ENCODE peak calls at places on chromosomes 2 and 18, in eight cellular contexts. Z, F, N, W, G, C, E and M are unnamed samples.

GRCh38 chr2:115122701-115123100 is 680.3 kb downstream of the DPP10 start:
- DNase-seq in Z (no peak), F (no peak), N (no peak), W (no peak), G (no peak), C (no peak), E (no peak), M (no peak)

GRCh38 chr18:76491801-76492668 is 3.0 kb downstream of the ZNF516 start:
- DNase-seq in Z (no peak), F (peak; percentile 21), N (peak; percentile 45), W (no peak), G (peak; percentile 40), C (peak; percentile 58), E (no peak), M (no peak)

GRCh38 chr2:240800241-240800640 is 19.8 kb downstream of the KIF1A start:
- DNase-seq in Z (no peak), F (no peak), N (no peak), W (peak; percentile 4), G (no peak), C (no peak), E (no peak), M (peak; percentile 76)

GRCh38 chr18:11366410-11366809 is 217.0 kb upstream of the PIEZO2 start:
- DNase-seq in Z (no peak), F (peak; percentile 11), N (no peak), W (no peak), G (peak; percentile 1), C (no peak), E (peak; percentile 45), M (no peak)

GRCh38 chr2:121731366-121731765 is 5.3 kb downstream of the NIFK start:
- DNase-seq in Z (no peak), F (no peak), N (no peak), W (no peak), G (no peak), C (no peak), E (no peak), M (no peak)

GRCh38 chr18:39660141-39660540 is 2094.5 kb upstream of the CELF4 start:
- DNase-seq in Z (no peak), F (peak; percentile 43), N (no peak), W (no peak), G (no peak), C (no peak), E (no peak), M (no peak)

GRCh38 chr2:218259099-218259921 is 1.5 kb upstream of the GPBAR1 start:
- DNase-seq in Z (peak; percentile 83), F (peak; percentile 84), N (no peak), W (peak; percentile 67), G (no peak), C (peak; percentile 24), E (peak; percentile 78), M (peak; percentile 39)

GRCh38 chr2:54722641-54723299 is 692 bp upstream of the EML6 start:
- DNase-seq in Z (no peak), F (peak; percentile 75), N (no peak), W (peak; percentile 74), G (peak; percentile 10), C (peak; percentile 30), E (no peak), M (no peak)

GRCh38 chr2:240933966-240934700 is 28.0 kb downstream of the CROCC2 start:
- DNase-seq in Z (peak; percentile 70), F (no peak), N (no peak), W (no peak), G (no peak), C (no peak), E (no peak), M (peak; percentile 35)

GRCh38 chr18:57705861-57706590 is 84.4 kb upstream of the NARS1 start:
- DNase-seq in Z (no peak), F (no peak), N (no peak), W (no peak), G (no peak), C (no peak), E (no peak), M (no peak)

GRCh38 chr2:241867776-241868420 is 1.6 kb upstream of the RTP5 start:
- DNase-seq in Z (no peak), F (no peak), N (no peak), W (no peak), G (no peak), C (no peak), E (no peak), M (no peak)

GRCh38 chr2:8633735-8634313 is 48.0 kb upstream of the ID2 start:
- DNase-seq in Z (no peak), F (peak; percentile 80), N (no peak), W (peak; percentile 85), G (peak; percentile 97), C (no peak), E (no peak), M (no peak)

GRCh38 chr2:96602330-96602823 is 35.7 kb downstream of the KANSL3 start:
- DNase-seq in Z (no peak), F (no peak), N (no peak), W (no peak), G (peak; percentile 23), C (no peak), E (no peak), M (no peak)

GRCh38 chr2:19256239-19256638 is 102.2 kb downstream of the OSR1 start:
- DNase-seq in Z (no peak), F (peak; percentile 75), N (no peak), W (peak; percentile 90), G (peak; percentile 19), C (no peak), E (no peak), M (no peak)

GRCh38 chr2:241018051-241018891 is 19.9 kb downstream of the SNED1 start:
- DNase-seq in Z (no peak), F (no peak), N (no peak), W (no peak), G (no peak), C (no peak), E (no peak), M (no peak)

GRCh38 chr2:53859354-53860159 is at the start of gene GPR75:
- DNase-seq in Z (peak; percentile 76), F (peak; percentile 19), N (peak; percentile 6), W (peak; percentile 16), G (no peak), C (peak; percentile 81), E (peak; percentile 21), M (peak; percentile 52)

GRCh38 chr2:218679119-218679518 is 7.2 kb downstream of the STK36 start:
- DNase-seq in Z (no peak), F (peak; percentile 34), N (no peak), W (no peak), G (no peak), C (no peak), E (no peak), M (no peak)

GRCh38 chr2:239394346-239394945 is 6.4 kb downstream of the HDAC4 start:
- DNase-seq in Z (no peak), F (no peak), N (no peak), W (no peak), G (no peak), C (no peak), E (no peak), M (no peak)

GRCh38 chr2:42877532-42877931 is 85.1 kb upstream of the HAAO start:
- DNase-seq in Z (no peak), F (no peak), N (no peak), W (no peak), G (no peak), C (no peak), E (no peak), M (no peak)

DNA sequence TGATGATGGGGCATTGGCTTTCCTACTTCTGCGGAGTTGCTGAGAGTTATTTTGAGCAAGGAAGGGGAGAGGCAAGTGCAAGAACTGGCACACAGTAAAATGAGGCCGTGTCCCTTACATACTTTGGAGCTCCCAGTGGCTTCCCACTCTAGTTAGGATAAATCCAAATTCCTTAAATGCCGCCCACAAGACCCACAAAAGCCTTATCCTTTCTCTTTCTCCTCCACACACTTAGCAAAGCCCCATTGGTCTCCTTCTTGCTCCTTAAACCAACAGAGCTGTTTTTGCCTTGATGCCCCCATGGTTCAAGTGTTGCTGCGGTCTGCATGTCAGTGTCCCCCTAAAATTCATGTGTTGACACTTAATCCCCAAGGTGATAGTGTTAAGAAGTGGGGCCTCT is 24.3 kb downstream of the TMEM247 start:
- DNase-seq in Z (no peak), F (no peak), N (no peak), W (no peak), G (no peak), C (no peak), E (no peak), M (no peak)
- TF ChIP-seq CTCF in Z (no peak), F (no peak), N (no peak), W (no peak), G (no peak), C (no peak), E (no peak), M (no peak)

GRCh38 chr2:232132179-232132578 is 170.7 kb downstream of the DIS3L2 start:
- DNase-seq in Z (no peak), F (no peak), N (no peak), W (no peak), G (no peak), C (no peak), E (no peak), M (no peak)

GRCh38 chr2:232134939-232135338 is 173.4 kb downstream of the DIS3L2 start:
- DNase-seq in Z (no peak), F (no peak), N (no peak), W (no peak), G (no peak), C (no peak), E (no peak), M (no peak)

GRCh38 chr2:232129483-232129882 is 168.0 kb downstream of the DIS3L2 start:
- DNase-seq in Z (no peak), F (peak; percentile 11), N (no peak), W (no peak), G (no peak), C (no peak), E (no peak), M (no peak)

GRCh38 chr2:232137346-232137745 is 175.8 kb downstream of the DIS3L2 start:
- DNase-seq in Z (no peak), F (peak; percentile 50), N (no peak), W (no peak), G (no peak), C (no peak), E (no peak), M (no peak)

DNA sequence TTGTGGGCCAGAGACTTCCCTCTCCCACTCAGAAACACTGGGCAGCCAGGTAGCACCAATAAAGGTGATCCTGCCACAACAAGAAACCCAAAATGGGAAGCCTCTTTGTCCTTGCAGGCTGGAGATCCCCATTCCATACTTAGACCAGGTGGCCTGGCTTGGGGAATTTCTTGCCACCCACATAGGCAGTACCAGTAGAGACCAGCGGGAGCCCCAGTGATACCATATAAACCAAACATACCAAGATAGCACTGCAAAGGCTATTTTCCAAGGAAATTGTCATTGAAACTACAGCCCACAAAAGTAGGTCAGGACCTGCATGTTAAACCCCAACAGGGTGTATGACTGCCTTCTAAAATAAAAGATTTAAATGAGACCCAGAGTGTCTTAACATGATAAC is 171.6 kb downstream of the DIS3L2 start:
- DNase-seq in Z (no peak), F (no peak), N (no peak), W (no peak), G (peak; percentile 7), C (peak; percentile 62), E (no peak), M (no peak)
- TF ChIP-seq CTCF in Z (no peak), F (peak; percentile 31), N (no peak), W (peak; percentile 26), G (no peak), C (no peak), E (no peak), M (no peak)

GRCh38 chr2:58680938-58681337 is 439.8 kb upstream of the FANCL start:
- DNase-seq in Z (no peak), F (peak; percentile 8), N (no peak), W (no peak), G (no peak), C (no peak), E (no peak), M (no peak)
- TF ChIP-seq CTCF in Z (no peak), F (no peak), N (no peak), W (peak; percentile 9), G (peak; percentile 45), C (peak; percentile 42), E (no peak), M (peak; percentile 19)

GRCh38 chr2:60152226-60152833 is 401.1 kb downstream of the BCL11A start:
- DNase-seq in Z (no peak), F (peak; percentile 50), N (no peak), W (peak; percentile 2), G (peak; percentile 49), C (peak; percentile 82), E (no peak), M (no peak)
- TF ChIP-seq CTCF in Z (no peak), F (peak; percentile 80), N (peak; percentile 81), W (peak; percentile 68), G (peak; percentile 53), C (peak; percentile 97), E (peak; percentile 56), M (peak; percentile 47)